ENCODE peak calls at places on chromosomes 4 and X, in ten cellular contexts. F is fibroblast of lung; E is endothelial cell of umbilical vein; A is AG04450; Z is hepatocyte; Y is IMR-90; S is WERI-Rb-1; P is right lobe of liver; L is CD8-positive, alpha-beta T cell; Q is mammary epithelial cell. W is an unnamed sample.

GRCh38 chrX:149687991-149688390 is 23.9 kb upstream of the MAGEA11 start:
- DNase-seq in F (no peak), E (no peak), A (no peak), Z (no peak), Y (no peak), S (no peak), P (no peak), L (no peak), Q (no peak), W (no peak)

GRCh38 chr4:69323284-69323683 is 43.0 kb downstream of the UGT2B28 start:
- DNase-seq in F (no peak), E (no peak), A (no peak), Z (no peak), Y (no peak), S (no peak), P (no peak), L (no peak), Q (no peak), W (no peak)

GRCh38 chrX:76454456-76454927 is 27.0 kb downstream of the MAGEE1 start:
- DNase-seq in F (peak; percentile 1), E (peak; percentile 2), A (no peak), Z (peak; percentile 20), Y (peak; percentile 9), S (no peak), P (no peak), L (no peak), Q (peak; percentile 23), W (peak; percentile 9)

GRCh38 chr4:152937535-152938236 is 1.6 kb downstream of the FHDC1 start:
- DNase-seq in F (peak; percentile 33), E (peak; percentile 26), A (no peak), Z (peak; percentile 77), Y (peak; percentile 21), S (no peak), P (peak; percentile 37), L (peak; percentile 4), Q (peak; percentile 58), W (no peak)

GRCh38 chrX:48958635-48959094 is 1.3 kb upstream of the OTUD5 start:
- DNase-seq in F (peak; percentile 66), E (peak; percentile 57), A (peak; percentile 21), Z (peak; percentile 65), Y (peak; percentile 66), S (peak; percentile 30), P (peak; percentile 37), L (no peak), Q (peak; percentile 46), W (peak; percentile 65)

GRCh38 chr4:56760194-56760593 is 61.3 kb downstream of the SPINK2 start:
- DNase-seq in F (no peak), E (no peak), A (no peak), Z (no peak), Y (no peak), S (no peak), P (no peak), L (no peak), Q (no peak), W (no peak)

GRCh38 chr4:2436301-2436700 is 17.5 kb downstream of the CFAP99 start:
- DNase-seq in F (no peak), E (no peak), A (no peak), Z (no peak), Y (no peak), S (no peak), P (no peak), L (no peak), Q (peak; percentile 11), W (no peak)

GRCh38 chr4:48025005-48025404 is 8.4 kb downstream of the NIPAL1 start:
- DNase-seq in F (peak; percentile 5), E (no peak), A (no peak), Z (peak; percentile 48), Y (peak; percentile 33), S (no peak), P (no peak), L (no peak), Q (no peak), W (peak; percentile 55)

DNA sequence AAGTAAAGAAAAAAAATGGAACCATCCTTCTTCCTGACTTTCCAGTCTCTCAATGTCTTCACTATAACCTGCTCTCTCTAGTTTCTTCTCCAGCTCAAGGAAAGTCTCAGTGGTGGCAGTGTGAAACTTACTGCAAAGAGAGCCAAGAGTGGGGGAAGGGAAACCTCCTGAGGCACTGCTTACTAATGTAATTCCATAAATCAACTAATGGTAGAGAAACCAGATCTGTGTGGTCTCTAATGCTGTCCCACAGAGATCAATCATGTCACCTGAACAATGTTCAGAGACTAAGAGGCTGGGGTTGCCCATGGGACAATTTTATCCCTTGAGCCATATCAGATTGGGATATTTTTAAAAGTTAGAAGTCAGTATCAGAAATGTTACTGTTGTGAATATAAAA is 7.6 kb downstream of the CXXC4 start:
- DNase-seq in F (no peak), E (no peak), A (no peak), Z (peak; percentile 26), Y (no peak), S (peak; percentile 47), P (no peak), L (no peak), Q (no peak), W (no peak)
- H3K27ac ChIP-seq in F (no peak overlapping the region), E (no peak overlapping the region), A (no peak overlapping the region), Z (peak overlapping the region; percentile 48), Y (no peak overlapping the region), S (no peak overlapping the region), P (no peak overlapping the region), L (no peak overlapping the region), Q (no peak overlapping the region), W (no peak overlapping the region)

DNA sequence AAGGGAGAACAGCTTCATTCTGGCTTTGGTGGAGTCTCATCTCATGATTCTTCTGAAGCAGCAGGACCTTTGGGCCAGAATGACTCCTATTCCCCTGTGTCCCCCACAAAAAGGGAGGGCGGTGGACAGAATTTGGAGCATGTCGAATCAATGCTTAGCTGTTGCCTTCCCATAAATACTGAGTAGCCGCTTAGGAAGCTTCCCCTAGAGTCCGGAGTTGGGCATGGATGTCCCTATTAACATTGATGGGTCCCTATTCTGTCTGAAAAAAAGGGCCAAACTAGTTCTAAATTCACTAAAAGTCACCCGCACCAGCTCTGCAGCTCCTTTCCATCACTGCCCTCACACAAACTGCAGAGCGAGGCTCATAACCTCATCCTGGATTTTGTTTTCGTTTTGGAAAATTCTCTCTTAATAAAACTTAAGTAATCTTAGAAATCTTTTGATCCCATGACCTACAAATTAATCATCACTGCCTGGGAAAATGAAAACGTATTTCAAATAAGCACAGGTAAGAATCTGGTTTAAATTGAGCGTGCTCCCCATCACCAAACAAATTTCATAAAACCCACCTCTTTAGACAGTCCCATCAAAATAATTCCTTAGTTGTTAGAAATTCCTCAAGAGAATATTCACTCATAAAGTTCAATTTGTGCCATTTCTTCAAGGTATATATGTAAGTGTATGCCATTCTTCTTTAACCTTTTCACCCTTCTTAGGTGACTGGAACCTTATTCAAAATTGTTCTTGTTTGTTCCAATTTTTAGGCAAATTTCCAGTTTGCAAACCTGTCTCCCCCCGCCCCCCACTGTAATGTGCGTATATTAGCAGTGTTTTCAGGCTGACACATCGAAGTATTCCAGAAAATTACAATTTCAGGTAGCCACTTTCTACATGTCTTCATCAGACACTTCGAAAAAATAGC is 53.3 kb upstream of the NKAP start:
- DNase-seq in F (no peak), E (no peak), A (no peak), Z (no peak), Y (no peak), S (no peak), P (no peak), L (no peak), Q (no peak), W (no peak)
- H3K4me3 ChIP-seq in F (no peak overlapping the region), E (no peak overlapping the region), A (no peak overlapping the region), Z (no peak overlapping the region), Y (no peak overlapping the region), S (no peak overlapping the region), P (no peak overlapping the region), L (no peak overlapping the region), Q (no peak overlapping the region), W (no peak overlapping the region)

DNA sequence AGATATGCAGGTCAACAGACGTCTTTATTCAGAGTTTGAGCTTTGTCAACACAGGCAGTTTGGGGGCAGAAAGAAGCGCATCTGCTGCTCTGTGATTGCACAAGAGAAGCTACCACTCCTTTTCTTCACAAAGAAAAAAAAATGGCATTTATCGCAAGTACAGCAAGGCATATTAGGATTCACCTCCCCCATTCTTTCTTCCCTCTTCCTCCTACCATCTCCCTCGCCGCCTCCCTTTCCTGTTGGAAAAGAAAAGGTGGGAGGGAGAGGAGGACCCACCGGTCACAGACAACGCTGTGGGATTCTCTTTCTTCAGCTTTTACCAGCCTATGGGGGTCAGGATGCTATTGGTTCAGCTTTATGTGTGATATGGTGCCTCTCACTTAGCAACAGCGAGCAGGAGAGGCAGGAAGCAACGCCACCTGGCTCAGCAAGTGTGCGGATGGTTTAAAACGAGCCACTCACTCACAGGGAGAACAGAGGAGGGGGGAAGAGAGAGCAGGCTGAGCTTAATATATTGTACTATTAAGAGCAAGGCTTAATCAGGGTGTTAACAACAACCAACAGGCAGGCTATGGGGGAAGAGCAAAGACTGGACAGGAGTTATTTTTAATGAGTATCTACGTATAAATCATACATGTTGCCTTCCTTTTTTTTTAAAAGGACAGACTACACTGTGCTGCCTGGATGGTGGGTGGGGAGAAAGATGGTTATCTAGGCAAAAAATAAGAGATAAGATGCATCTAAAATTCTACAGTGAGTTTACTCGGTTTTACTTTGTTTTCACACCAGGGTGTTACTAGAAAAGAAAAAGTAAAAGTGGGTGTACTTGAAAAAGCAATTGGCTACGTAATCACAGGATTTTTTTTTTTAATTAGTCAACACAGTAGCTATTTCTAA is 104.7 kb downstream of the MAML3 start:
- DNase-seq in F (peak; percentile 59), E (peak; percentile 85), A (no peak), Z (peak; percentile 75), Y (peak; percentile 57), S (peak; percentile 95), P (peak; percentile 51), L (peak; percentile 58), Q (peak; percentile 50), W (peak; percentile 55)
- TF ChIP-seq CTCF in F (no peak), E (no peak), A (no peak), Z (no peak), Y (no peak), S (peak; percentile 55), P (no peak), L (no peak), Q (peak; percentile 35), W (peak; percentile 35)

DNA sequence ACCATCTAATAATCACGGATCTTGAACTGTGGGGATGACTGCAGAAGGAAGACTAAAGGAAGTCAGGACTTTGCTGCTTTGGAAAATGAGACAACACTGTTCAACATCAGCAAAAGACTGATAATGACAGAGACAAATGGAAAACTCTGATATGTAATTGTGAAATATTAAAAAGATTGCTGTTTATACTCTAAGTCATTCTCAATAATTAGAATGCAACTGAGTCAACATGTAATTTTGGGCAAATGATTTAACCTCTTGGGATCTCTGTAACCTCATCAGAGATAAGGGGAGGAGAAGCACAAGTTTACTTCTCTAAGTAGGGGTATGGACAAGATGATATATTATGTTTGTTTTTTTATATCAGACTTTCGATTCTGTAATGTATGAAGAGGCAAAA is 121.9 kb downstream of the GASK1B start:
- DNase-seq in F (no peak), E (no peak), A (no peak), Z (no peak), Y (no peak), S (no peak), P (no peak), L (no peak), Q (no peak), W (no peak)
- H3K27ac ChIP-seq in F (no peak overlapping the region), E (no peak overlapping the region), A (no peak overlapping the region), Z (peak overlapping the region; percentile 47), Y (no peak overlapping the region), S (no peak overlapping the region), P (no peak overlapping the region), L (no peak overlapping the region), Q (no peak overlapping the region), W (peak overlapping the region; percentile 95)